ENCODE peak calls at places on chromosomes 6 and 20, in eight cellular contexts. I is HepG2, O is GM12878, E is SK-N-SH, B is H1, Q is suprapubic skin, M is sigmoid colon, Y is upper lobe of left lung. Z is an unnamed sample. For H3K4me1, the result is how much of the 10 kb centered on the place peaks cover.

GRCh38 chr20:25196701-25197120 is 1.2 kb downstream of the ENTPD6 start:
- DNase-seq in Q (no peak), O (no peak), E (no peak), Y (no peak), I (no peak), B (peak), M (no peak), Z (no peak)

GRCh38 chr6:133705731-133706130 is 183.2 kb upstream of the TCF21 start:
- DNase-seq in I (no peak), O (no peak), Y (no peak), E (no peak), M (no peak), Q (no peak), B (no peak), Z (no peak)

GRCh38 chr6:119138906-119139541 is 60.6 kb upstream of the FAM184A start:
- DNase-seq in B (no peak), Y (no peak), M (no peak), Q (no peak), E (no peak), I (no peak), O (no peak), Z (no peak)

GRCh38 chr6:29968130-29968529 is 25.8 kb downstream of the HLA-A start:
- DNase-seq in Q (no peak), I (peak), Y (no peak), B (no peak), E (no peak), O (no peak), M (no peak), Z (no peak)

GRCh38 chr6:68094070-68094469 is 541.0 kb upstream of the ADGRB3 start:
- DNase-seq in I (no peak), Q (no peak), E (no peak), O (peak), M (no peak), B (no peak), Y (no peak), Z (no peak)

GRCh38 chr6:84003140-84003539 is 30.4 kb upstream of the MRAP2 start:
- DNase-seq in O (no peak), Y (no peak), M (no peak), B (no peak), I (no peak), E (no peak), Q (no peak), Z (no peak)

GRCh38 chr6:1162367-1163275 is 149.3 kb upstream of the FOXQ1 start:
- DNase-seq in B (no peak), M (no peak), E (no peak), O (no peak), Y (no peak), Q (no peak), I (no peak), Z (no peak)

GRCh38 chr6:17971128-17972073 is 16.0 kb downstream of the KIF13A start:
- DNase-seq in M (no peak), I (no peak), B (no peak), Y (no peak), E (no peak), Q (no peak), O (no peak), Z (no peak)

GRCh38 chr20:54454982-54455381 is 20.4 kb upstream of the DOK5 start:
- DNase-seq in O (no peak), E (no peak), Q (no peak), I (no peak), B (no peak), M (no peak), Y (no peak), Z (no peak)

GRCh38 chr20:48741669-48742068 is 86.1 kb downstream of the PREX1 start:
- DNase-seq in Q (no peak), Y (no peak), O (no peak), B (no peak), I (no peak), E (no peak), M (no peak), Z (no peak)

GRCh38 chr6:63660737-63661136 is 25.1 kb downstream of the PHF3 start:
- DNase-seq in I (peak), E (no peak), O (no peak), M (no peak), B (no peak), Y (no peak), Q (no peak), Z (no peak)

GRCh38 chr6:154197176-154197850 is 158.3 kb downstream of the OPRM1 start:
- DNase-seq in M (no peak), O (no peak), B (no peak), E (no peak), Q (no peak), I (no peak), Y (no peak), Z (no peak)

GRCh38 chr20:8790442-8791074 is 278.3 kb upstream of the PLCB4 start:
- DNase-seq in Q (no peak), M (no peak), O (no peak), I (peak), B (no peak), Y (no peak), E (peak), Z (peak)

GRCh38 chr6:22467645-22468044 is 101.7 kb upstream of the HDGFL1 start:
- DNase-seq in Y (no peak), B (no peak), O (no peak), E (no peak), Q (no peak), I (no peak), M (no peak), Z (peak)

GRCh38 chr6:89045585-89045984 is 35.0 kb upstream of the PNRC1 start:
- DNase-seq in Q (no peak), M (no peak), I (no peak), Y (no peak), O (no peak), E (no peak), B (no peak), Z (no peak)
- TF ChIP-seq EP300 in Q (no peak), M (no peak), I (no peak), Y (no peak), O (no peak), E (no peak), B (no peak), Z (no peak)

DNA sequence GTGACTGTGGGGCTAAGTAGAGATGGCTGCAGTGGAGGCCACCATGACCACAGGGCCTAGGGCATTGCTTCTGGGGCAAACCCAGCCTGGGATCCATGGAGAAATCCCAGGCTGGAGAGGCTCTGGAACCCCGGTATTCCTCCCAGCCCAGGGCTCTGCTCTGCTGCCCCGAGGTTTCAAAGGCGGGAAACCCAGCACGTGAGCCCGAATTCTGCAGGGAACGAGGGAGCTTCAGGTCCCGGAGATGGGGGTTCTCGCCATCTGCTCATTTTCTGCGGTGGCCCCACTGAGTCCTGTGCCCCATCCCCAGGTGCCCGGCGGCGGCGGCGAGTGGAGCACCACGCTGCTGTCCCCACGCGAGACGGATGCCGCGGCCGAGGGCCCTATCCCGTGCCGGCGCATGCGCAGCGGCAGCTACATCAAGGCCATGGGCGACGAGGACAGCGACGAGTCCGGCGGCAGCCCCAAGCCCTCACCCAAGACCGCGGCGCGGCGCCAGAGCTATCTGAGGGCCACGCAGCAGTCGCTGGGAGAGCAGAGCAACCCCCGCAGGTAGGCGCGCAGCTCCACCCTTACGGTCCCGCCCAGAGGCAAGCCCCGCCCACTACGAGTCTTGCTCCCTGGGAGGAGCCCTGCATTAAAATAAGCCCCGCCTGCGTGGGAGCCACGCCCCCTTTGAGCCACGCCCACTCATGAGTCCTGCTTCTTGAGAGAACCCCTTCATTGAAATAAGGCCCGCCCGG is 105.3 kb upstream of the MYL9 start:
- DNase-seq in M (peak), O (no peak), E (peak), B (peak), Q (peak), I (peak), Y (peak), Z (peak)
- TF ChIP-seq POLR2AphosphoS5 in M (no peak), O (no peak), E (no peak), B (no peak), Q (no peak), I (no peak), Y (no peak), Z (no peak)

DNA sequence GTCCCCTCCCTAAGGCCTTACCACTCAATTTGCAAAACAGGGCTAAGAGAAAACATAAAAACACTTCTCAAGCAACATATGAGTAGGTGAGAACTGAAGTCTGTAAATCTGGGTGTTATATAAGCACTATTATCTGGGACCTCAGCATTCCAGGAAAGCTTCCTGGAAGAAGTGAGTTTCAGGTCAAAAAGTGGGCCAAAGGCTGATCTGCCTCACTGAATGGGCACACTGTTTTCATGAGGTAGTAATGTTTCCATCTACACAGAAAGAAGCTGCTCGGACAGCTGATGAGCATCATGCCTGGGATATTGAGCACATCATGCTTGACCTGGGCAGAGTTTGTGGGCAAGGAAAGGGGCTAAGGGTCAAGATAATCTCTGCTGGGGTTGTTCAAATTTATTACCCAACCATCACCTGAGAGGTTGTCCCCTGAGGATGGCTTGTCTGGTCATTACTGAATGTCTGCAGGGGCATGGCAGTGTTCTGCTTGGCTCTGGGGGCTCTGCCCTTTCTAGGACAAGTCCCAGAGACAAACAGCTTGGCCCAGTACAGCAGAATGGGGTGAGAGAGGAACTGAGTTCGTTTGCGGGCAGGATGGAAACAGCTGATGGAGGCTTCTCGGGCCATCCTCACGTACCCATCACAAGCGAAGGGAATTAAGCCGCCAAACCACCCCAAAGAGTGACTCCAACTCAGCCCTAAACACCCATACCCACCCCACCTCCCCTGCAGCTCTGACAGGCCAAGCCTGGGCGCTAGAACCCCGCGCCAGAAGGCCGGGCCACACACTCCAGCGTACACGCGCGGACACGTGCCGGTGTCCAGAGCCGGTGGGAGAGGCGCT is 1.2 kb upstream of the SYNJ2 start:
- DNase-seq in O (no peak), E (no peak), I (peak), M (peak), B (no peak), Q (peak), Y (peak), Z (no peak)
- H3K4me1 ChIP-seq in O (under half), E (under half), I (half or more), M (under half), B (under half), Q (under half), Y (under half), Z (under half)

GRCh38 chr20:38776363-38776762 is 28.1 kb downstream of the ACTR5 start:
- DNase-seq in E (no peak), M (no peak), I (no peak), B (no peak), O (no peak), Y (no peak), Q (no peak), Z (no peak)
- TF ChIP-seq EP300 in E (no peak), M (no peak), I (no peak), B (no peak), O (no peak), Y (no peak), Q (no peak), Z (no peak)

GRCh38 chr20:57699395-57699794 is 10.4 kb downstream of the PMEPA1 start:
- DNase-seq in Q (no peak), Y (no peak), B (no peak), M (no peak), O (no peak), E (no peak), I (no peak), Z (no peak)

GRCh38 chr20:57697540-57697939 is 12.3 kb downstream of the PMEPA1 start:
- DNase-seq in E (no peak), I (no peak), Y (no peak), O (no peak), M (no peak), B (no peak), Q (no peak), Z (no peak)

GRCh38 chr20:57696401-57696961 is 13.3 kb downstream of the PMEPA1 start:
- DNase-seq in O (no peak), Q (no peak), B (no peak), M (no peak), I (no peak), Y (no peak), E (no peak), Z (no peak)

GRCh38 chr20:57698867-57699275 is 10.9 kb downstream of the PMEPA1 start:
- DNase-seq in O (no peak), Q (no peak), Y (no peak), M (no peak), I (no peak), B (no peak), E (no peak), Z (no peak)

GRCh38 chr20:57698191-57698866 is 11.5 kb downstream of the PMEPA1 start:
- DNase-seq in Y (peak), E (peak), Q (no peak), B (no peak), I (peak), M (no peak), O (no peak), Z (peak)
- TF ChIP-seq POLR2AphosphoS5 in Y (no peak), E (peak), Q (no peak), B (no peak), I (no peak), M (peak), O (no peak), Z (no peak)

Z was measured in stomach.